ENCODE peak calls at places on chromosomes 5 and 9, in four cellular contexts. H is A673, M is sigmoid colon, W is foreskin keratinocyte. G is an unnamed sample.

GRCh38 chr5:14400085-14400484 is 181.5 kb upstream of the OTULINL start:
- DNase-seq in H (peak), M (no peak), W (no peak), G (no peak)

GRCh38 chr9:26754494-26755188 is 138.0 kb downstream of the CAAP1 start:
- DNase-seq in H (no peak), M (no peak), W (no peak), G (no peak)

GRCh38 chr9:136700959-136701664 is 11.3 kb upstream of the DIPK1B start:
- DNase-seq in H (no peak), M (no peak), W (no peak), G (no peak)

GRCh38 chr9:86034863-86035734 is 64.3 kb downstream of the GOLM1 start:
- DNase-seq in H (peak), M (no peak), W (no peak), G (peak)

GRCh38 chr9:70031141-70031545 is 12.5 kb upstream of the MAMDC2 start:
- DNase-seq in H (no peak), M (no peak), W (peak), G (peak)

GRCh38 chr9:87119328-87119881 is 172.1 kb upstream of the GAS1 start:
- DNase-seq in H (peak), M (peak), W (no peak), G (peak)

GRCh38 chr5:97044057-97044456 is 98.4 kb downstream of the LIX1 start:
- DNase-seq in H (peak), M (peak), W (peak), G (no peak)

GRCh38 chr5:33375900-33376299 is 64.9 kb upstream of the TARS1 start:
- DNase-seq in H (no peak), M (no peak), W (no peak), G (no peak)

GRCh38 chr5:76642390-76643040 is 19.3 kb upstream of the F2RL2 start:
- DNase-seq in H (no peak), M (no peak), W (no peak), G (no peak)

GRCh38 chr9:129275626-129276247 is 97.7 kb upstream of the IER5L start:
- DNase-seq in H (no peak), M (peak), W (peak), G (peak)

GRCh38 chr5:59428391-59428790 is 465.1 kb downstream of the PDE4D start:
- DNase-seq in H (no peak), M (no peak), W (no peak), G (no peak)

GRCh38 chr9:34493972-34494535 is 28.7 kb downstream of the ENHO start:
- DNase-seq in H (peak), M (no peak), W (no peak), G (peak)

GRCh38 chr9:23492126-23493002 is 333.7 kb downstream of the ELAVL2 start:
- DNase-seq in H (peak), M (no peak), W (peak), G (peak)

GRCh38 chr9:3441197-3441816 is 84.5 kb downstream of the RFX3 start:
- DNase-seq in H (peak), M (no peak), W (peak), G (peak)

GRCh38 chr5:175747539-175748060 is 89.7 kb downstream of the HRH2 start:
- DNase-seq in H (no peak), M (no peak), W (no peak), G (no peak)

GRCh38 chr9:93129691-93130500 is 4.2 kb downstream of the NINJ1 start:
- DNase-seq in H (no peak), M (peak), W (no peak), G (no peak)

GRCh38 chr9:127987103-127987614 is 6.4 kb upstream of the EEIG1 start:
- DNase-seq in H (no peak), M (no peak), W (no peak), G (peak)

GRCh38 chr5:138536665-138537315 is 6.2 kb downstream of the ETF1 start:
- DNase-seq in H (peak), M (no peak), W (no peak), G (peak)

GRCh38 chr5:147482426-147483196 is 27.3 kb downstream of the DPYSL3 start:
- DNase-seq in H (no peak), M (no peak), W (no peak), G (no peak)

GRCh38 chr5:95670568-95670967 is 12.2 kb downstream of the SPATA9 start:
- DNase-seq in H (no peak), M (no peak), W (no peak), G (no peak)

GRCh38 chr5:172163346-172163745 is 24.7 kb downstream of the STK10 start:
- DNase-seq in H (no peak), M (no peak), W (no peak), G (no peak)

GRCh38 chr9:135850737-135851136 is 56.6 kb downstream of the CAMSAP1 start:
- DNase-seq in H (peak), M (no peak), W (no peak), G (no peak)

GRCh38 chr9:105308448-105309412 is 64.3 kb downstream of the SLC44A1 start:
- DNase-seq in H (no peak), M (no peak), W (no peak), G (no peak)

GRCh38 chr5:159097461-159098284 is 2.0 kb downstream of the EBF1 start:
- DNase-seq in H (no peak), M (no peak), W (no peak), G (no peak)

GRCh38 chr9:107019216-107019615 is 156.2 kb downstream of the ZNF462 start:
- DNase-seq in H (no peak), M (no peak), W (no peak), G (no peak)

GRCh38 chr9:35868972-35869371 is 1.2 kb downstream of the OR13J1 start:
- DNase-seq in H (peak), M (no peak), W (no peak), G (no peak)

GRCh38 chr5:35771321-35771720 is 85.4 kb upstream of the IL7R start:
- DNase-seq in H (no peak), M (no peak), W (no peak), G (peak)

GRCh38 chr5:148336704-148337435 is 1.5 kb downstream of the SPINK9 start:
- DNase-seq in H (no peak), M (no peak), W (peak), G (no peak)

GRCh38 chr5:98050583-98050982 is 722.9 kb upstream of the RGMB start:
- DNase-seq in H (no peak), M (no peak), W (no peak), G (peak)

GRCh38 chr9:127741831-127742434 is 6.8 kb upstream of the TOR2A start:
- DNase-seq in H (no peak), M (no peak), W (no peak), G (no peak)

GRCh38 chr5:172733974-172734346 is 37.0 kb downstream of the DUSP1 start:
- DNase-seq in H (no peak), M (no peak), W (no peak), G (no peak)

GRCh38 chr9:126805546-126806262 is 864 bp downstream of the ZBTB43 start:
- DNase-seq in H (peak), M (peak), W (no peak), G (peak)

GRCh38 chr5:134100283-134101011 is 14.0 kb upstream of the TCF7 start:
- DNase-seq in H (no peak), M (no peak), W (peak), G (peak)

GRCh38 chr5:87156631-87157030 is 111.1 kb upstream of the RASA1 start:
- DNase-seq in H (no peak), M (no peak), W (no peak), G (no peak)

GRCh38 chr5:79173626-79174025 is 62.0 kb downstream of the BHMT start:
- DNase-seq in H (no peak), M (no peak), W (no peak), G (peak)

GRCh38 chr9:129875181-129875611 is 39.9 kb downstream of the USP20 start:
- DNase-seq in H (no peak), M (no peak), W (no peak), G (no peak)

GRCh38 chr5:145838276-145838675 is 3.1 kb upstream of the PRELID2 start:
- DNase-seq in H (no peak), M (no peak), W (no peak), G (no peak)

GRCh38 chr5:145835839-145836222 is 689 bp upstream of the PRELID2 start:
- DNase-seq in H (no peak), M (no peak), W (no peak), G (no peak)

GRCh38 chr5:145834917-145835838 is at the start of gene PRELID2:
- DNase-seq in H (peak), M (peak), W (no peak), G (peak)

GRCh38 chr5:145833616-145834200 is 1.4 kb downstream of the PRELID2 start:
- DNase-seq in H (no peak), M (no peak), W (no peak), G (no peak)

DNA sequence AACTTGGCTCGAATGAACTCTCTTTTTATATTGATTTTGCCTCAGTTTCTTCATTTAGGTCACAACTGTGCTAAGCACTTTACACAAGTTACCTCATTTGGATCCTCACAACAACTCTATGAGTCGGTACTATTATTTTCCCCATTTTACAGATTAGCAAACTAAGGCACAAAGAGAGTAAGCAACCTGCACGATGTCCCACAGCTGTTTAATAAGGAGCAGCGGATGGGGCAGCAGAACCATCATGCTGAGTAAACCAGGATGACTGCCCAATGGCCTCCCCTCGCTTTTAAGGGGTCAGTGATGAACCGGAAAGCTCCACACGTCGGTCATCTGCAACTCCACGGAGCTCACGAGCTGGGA is 607 bp downstream of the PRELID2 start:
- DNase-seq in H (no peak), M (no peak), W (no peak), G (no peak)
- H3K27ac ChIP-seq in H (peak), M (peak), W (no peak), G (peak)

GRCh38 chr5:21880164-21880563 is 973.0 kb downstream of the CDH12 start:
- DNase-seq in H (peak), M (no peak), W (no peak), G (no peak)
- H3K27ac ChIP-seq in H (peak), M (no peak), W (no peak), G (no peak)

DNA sequence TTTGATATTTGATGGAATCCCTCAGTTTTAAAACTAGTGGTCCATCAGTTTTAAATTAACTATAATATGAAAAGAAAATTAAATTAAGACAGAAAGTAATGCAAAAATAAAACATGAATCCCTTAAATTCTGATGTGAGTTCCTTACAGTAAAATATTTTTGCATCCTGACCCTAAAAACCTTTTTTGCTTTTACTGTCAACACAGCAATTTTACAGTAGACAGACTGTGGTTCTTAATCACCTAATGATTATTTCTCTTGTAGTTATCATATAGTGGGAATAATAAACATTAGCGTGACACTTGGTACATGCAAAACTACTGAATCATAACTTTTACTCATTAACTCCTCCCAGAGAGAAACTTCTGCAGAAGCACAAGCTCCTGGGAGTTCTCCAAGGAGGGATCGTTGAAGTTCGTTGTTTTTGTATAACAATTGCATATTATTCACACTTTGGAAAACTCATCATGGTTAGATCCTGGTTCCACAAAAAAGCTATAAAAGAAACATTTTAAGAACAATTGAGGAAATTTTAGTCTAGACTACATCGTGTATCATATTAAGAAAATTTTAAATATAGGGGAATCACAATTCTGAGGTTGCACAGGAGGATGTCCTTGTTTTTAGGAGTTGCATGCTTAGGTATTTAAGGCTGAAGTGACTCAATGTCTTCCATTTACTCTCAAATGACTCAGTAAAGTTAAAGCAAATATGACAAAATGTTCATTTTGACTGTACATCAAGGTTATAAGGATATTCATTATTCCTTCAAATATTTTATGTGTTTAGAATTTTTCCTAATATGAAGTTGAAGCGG is 88.2 kb upstream of the NIPAL4 start:
- DNase-seq in H (no peak), M (no peak), W (no peak), G (no peak)
- H3K27ac ChIP-seq in H (no peak), M (peak), W (no peak), G (no peak)

GRCh38 chr5:65625743-65626142 is 916 bp downstream of the SHLD3 start:
- DNase-seq in H (no peak), M (no peak), W (no peak), G (no peak)
- H3K27ac ChIP-seq in H (peak), M (peak), W (peak), G (no peak)

DNA sequence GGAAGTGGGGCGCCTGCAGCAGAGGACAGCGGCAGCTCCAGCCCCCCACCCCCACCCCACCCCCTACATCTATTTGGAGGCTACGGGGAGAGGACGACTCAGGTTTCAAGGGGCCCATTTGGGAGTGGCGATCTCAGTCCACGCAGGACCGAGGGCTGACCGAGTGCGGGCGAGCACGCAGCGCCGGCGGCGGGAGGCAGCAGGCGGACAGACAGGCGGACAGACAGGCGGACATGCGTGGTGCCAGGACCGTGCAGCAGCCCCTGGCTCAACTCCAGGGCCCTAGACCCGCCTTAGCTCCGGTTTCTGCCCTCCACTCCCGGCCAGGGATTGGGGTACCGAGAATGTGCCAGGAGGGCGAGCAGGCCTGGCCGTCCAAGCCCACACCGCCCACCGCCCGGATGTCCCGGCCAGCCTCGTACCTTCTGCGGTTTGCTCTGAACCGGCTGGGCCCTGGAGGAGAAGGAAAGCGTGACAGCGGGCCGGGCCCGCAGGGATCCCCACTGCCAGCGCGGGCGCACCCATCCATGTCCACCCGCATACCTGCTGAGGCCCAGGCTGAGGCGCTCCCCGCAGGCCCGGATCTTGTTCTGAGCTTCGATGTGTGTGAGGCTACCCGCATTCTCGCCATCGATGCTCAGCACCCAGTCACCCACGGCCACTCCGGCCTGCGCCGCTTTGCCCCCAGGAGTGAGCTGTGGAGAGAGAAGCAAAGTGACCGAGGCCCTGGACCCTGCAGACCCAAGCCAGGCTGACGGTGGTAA is 5.2 kb downstream of the PDLIM7 start:
- DNase-seq in H (no peak), M (no peak), W (no peak), G (no peak)
- H3K27ac ChIP-seq in H (no peak), M (peak), W (no peak), G (peak)

DNA sequence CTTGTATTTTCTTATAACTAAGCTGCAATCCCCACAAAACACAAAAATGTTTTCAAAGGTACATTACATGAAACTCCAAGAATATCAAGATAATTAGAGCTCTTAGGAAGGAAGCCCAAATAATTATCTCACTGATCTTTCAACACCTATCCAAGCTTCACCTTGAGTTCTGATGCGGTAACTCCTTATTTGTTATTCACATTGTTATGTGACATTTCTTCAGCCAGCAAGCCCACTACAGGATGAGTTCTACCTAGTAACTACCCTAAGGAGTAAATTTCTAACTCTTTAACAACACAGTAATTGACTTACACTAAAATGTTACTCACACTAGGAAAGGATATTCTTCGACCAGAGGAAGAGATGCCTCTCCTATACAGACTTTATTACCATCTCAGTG is 9.9 kb downstream of the NR6A1 start:
- DNase-seq in H (no peak), M (no peak), W (no peak), G (no peak)
- H3K27ac ChIP-seq in H (no peak), M (no peak), W (no peak), G (no peak)

GRCh38 chr9:91786132-91786896 is 163.7 kb downstream of the ROR2 start:
- DNase-seq in H (no peak), M (peak), W (no peak), G (no peak)
- H3K27ac ChIP-seq in H (no peak), M (peak), W (no peak), G (no peak)

DNA sequence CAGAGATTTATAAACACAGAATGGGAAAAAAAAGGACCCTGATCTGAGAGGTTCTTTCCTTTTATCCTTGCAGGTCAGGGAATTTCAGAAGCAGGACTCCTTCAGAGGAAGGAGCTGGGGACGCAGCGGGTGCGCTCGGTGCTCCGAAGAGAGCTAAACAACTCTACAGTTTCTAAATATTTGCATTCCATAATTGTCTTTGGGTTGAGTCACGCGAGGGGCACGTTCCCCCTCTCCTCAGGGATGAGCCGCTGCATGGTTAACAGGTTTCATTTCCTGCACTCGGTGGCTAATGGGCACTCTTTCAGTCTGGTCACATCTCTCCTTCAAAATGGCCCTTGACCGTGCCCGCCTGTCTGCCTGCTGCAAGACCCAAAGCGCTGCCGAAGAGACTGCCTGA is 165.0 kb upstream of the HMHB1 start:
- DNase-seq in H (no peak), M (no peak), W (no peak), G (no peak)
- H3K27ac ChIP-seq in H (no peak), M (no peak), W (no peak), G (no peak)

GRCh38 chr9:88538311-88539085 is 3.5 kb downstream of the NXNL2 start:
- DNase-seq in H (no peak), M (no peak), W (no peak), G (no peak)
- H3K27ac ChIP-seq in H (no peak), M (no peak), W (no peak), G (no peak)

G was measured in RWPE1.